ENCODE peak calls at places on chromosomes 12 and 14, in four cellular contexts. K, F, M and W are unnamed samples.

GRCh38 chr14:90060965-90061848 is 587 bp upstream of the KCNK13 start:
- DNase-seq in M (no peak), K (peak), F (no peak), W (no peak)

GRCh38 chr14:58098507-58098906 is 53.5 kb downstream of the ARMH4 start:
- DNase-seq in K (no peak), M (no peak), F (peak), W (no peak)

GRCh38 chr12:132572801-132573760 is 37.3 kb downstream of the LRCOL1 start:
- DNase-seq in M (no peak), F (no peak), K (no peak), W (no peak)

GRCh38 chr14:74667758-74668157 is 45.1 kb downstream of the AREL1 start:
- DNase-seq in M (no peak), F (no peak), K (no peak), W (no peak)

GRCh38 chr14:36057452-36058142 is 118.9 kb downstream of the PTCSC3 start:
- DNase-seq in F (peak), K (no peak), M (no peak), W (peak)

GRCh38 chr14:21087294-21088091 is 11.0 kb downstream of the ZNF219 start:
- DNase-seq in M (no peak), K (peak), F (peak), W (peak)

GRCh38 chr12:85155791-85156190 is 119.6 kb downstream of the LRRIQ1 start:
- DNase-seq in K (no peak), M (no peak), F (peak), W (peak)

GRCh38 chr14:94581127-94581999 is at the start of gene SERPINA5:
- DNase-seq in F (no peak), M (no peak), K (peak), W (no peak)

GRCh38 chr12:27245039-27245438 is 953 bp downstream of the STK38L start:
- DNase-seq in F (no peak), K (no peak), M (no peak), W (no peak)

GRCh38 chr14:51776102-51776894 is 84.1 kb upstream of the GNG2 start:
- DNase-seq in F (peak), K (peak), M (peak), W (peak)

GRCh38 chr12:21129906-21130305 is 1.1 kb upstream of the SLCO1B1 start:
- DNase-seq in M (no peak), K (no peak), F (no peak), W (no peak)

GRCh38 chr12:12372946-12373722 is 16.3 kb downstream of the BORCS5 start:
- DNase-seq in K (no peak), M (no peak), F (no peak), W (no peak)

GRCh38 chr12:19010726-19011125 is 118.8 kb upstream of the PLEKHA5 start:
- DNase-seq in F (no peak), M (no peak), K (no peak), W (no peak)

GRCh38 chr12:95605087-95605486 is 53.8 kb upstream of the USP44 start:
- DNase-seq in F (no peak), K (no peak), M (no peak), W (no peak)

GRCh38 chr14:100735271-100735670 is 8.6 kb downstream of the DLK1 start:
- DNase-seq in M (no peak), F (no peak), K (no peak), W (no peak)

GRCh38 chr14:73283592-73284379 is 46.5 kb downstream of the PAPLN start:
- DNase-seq in K (no peak), F (no peak), M (no peak), W (peak)

GRCh38 chr14:63283501-63284248 is 35.1 kb downstream of the GPHB5 start:
- DNase-seq in F (no peak), M (no peak), K (no peak), W (no peak)

GRCh38 chr12:109947511-109947910 is 47.4 kb downstream of the TCHP start:
- DNase-seq in M (no peak), F (no peak), K (no peak), W (no peak)

GRCh38 chr12:102429755-102430154 is 50.6 kb downstream of the IGF1 start:
- DNase-seq in M (no peak), F (no peak), K (no peak), W (no peak)

GRCh38 chr14:65098586-65098985 is 3.7 kb downstream of the MAX start:
- DNase-seq in F (no peak), K (no peak), M (no peak), W (no peak)

GRCh38 chr14:65226824-65227604 is 124.7 kb upstream of the MAX start:
- DNase-seq in F (no peak), K (no peak), M (no peak), W (no peak)

GRCh38 chr14:98114122-98114895 is 1157.7 kb downstream of the BCL11B start:
- DNase-seq in K (no peak), F (no peak), M (no peak), W (no peak)

GRCh38 chr12:15801770-15802393 is 12.7 kb upstream of the EPS8 start:
- DNase-seq in K (no peak), M (no peak), F (peak), W (no peak)

GRCh38 chr12:28993720-28994119 is 155.4 kb upstream of the FAR2 start:
- DNase-seq in F (no peak), K (no peak), M (no peak), W (no peak)

GRCh38 chr14:71021347-71022014 is 114.2 kb downstream of the PCNX1 start:
- DNase-seq in K (no peak), F (no peak), M (no peak), W (no peak)

GRCh38 chr12:101074940-101075680 is 134.9 kb downstream of the SLC5A8 start:
- DNase-seq in M (no peak), F (no peak), K (no peak), W (no peak)

GRCh38 chr12:21940549-21940948 is 677 bp downstream of the ABCC9 start:
- DNase-seq in F (no peak), K (no peak), M (no peak), W (no peak)

GRCh38 chr14:34713681-34714319 is 593 bp downstream of the CFL2 start:
- DNase-seq in F (no peak), M (peak), K (no peak), W (no peak)

GRCh38 chr12:57008113-57008687 is 1.9 kb upstream of the ZBTB39 start:
- DNase-seq in F (peak), M (no peak), K (no peak), W (peak)

GRCh38 chr12:107349008-107349747 is 255.8 kb upstream of the CRY1 start:
- DNase-seq in F (no peak), M (no peak), K (no peak), W (peak)

GRCh38 chr12:106386836-106387555 is 29.4 kb downstream of the POLR3B start:
- DNase-seq in F (no peak), M (no peak), K (no peak), W (no peak)

GRCh38 chr14:32343926-32344430 is 14.9 kb downstream of the AKAP6 start:
- DNase-seq in F (no peak), M (no peak), K (no peak), W (no peak)

GRCh38 chr12:25052191-25053020 is 103.5 kb upstream of the BCAT1 start:
- DNase-seq in M (peak), F (no peak), K (no peak), W (no peak)